ENCODE peak calls at places on chromosomes 6 and 20, in eight cellular contexts. H is neural crest cell, M is cardiac fibroblast, Z is Panc1, N is brain microvascular endothelial cell, E is progenitor cell of endocrine pancreas, V is AG09309, F is lower leg skin. Y is an unnamed sample.

GRCh38 chr20:57440678-57441509 is 49.7 kb downstream of the RBM38 start:
- DNase-seq in H (no peak), M (peak; percentile 28), Z (no peak), N (no peak), E (no peak), V (no peak), F (peak; percentile 35), Y (peak; percentile 96)

GRCh38 chr20:59911041-59911440 is 22.4 kb downstream of the SYCP2 start:
- DNase-seq in H (no peak), M (no peak), Z (no peak), N (no peak), E (no peak), V (no peak), F (no peak), Y (no peak)

GRCh38 chr6:143700684-143701342 is 23.0 kb downstream of the PHACTR2 start:
- DNase-seq in H (no peak), M (peak; percentile 75), Z (no peak), N (peak; percentile 74), E (no peak), V (peak; percentile 23), F (no peak), Y (peak; percentile 74)

GRCh38 chr20:54062812-54063280 is 7.5 kb downstream of the BCAS1 start:
- DNase-seq in H (no peak), M (peak; percentile 62), Z (peak; percentile 58), N (peak; percentile 8), E (no peak), V (peak; percentile 38), F (no peak), Y (peak; percentile 48)

GRCh38 chr6:50541941-50542340 is 171.4 kb upstream of the TFAP2D start:
- DNase-seq in H (no peak), M (no peak), Z (no peak), N (no peak), E (no peak), V (no peak), F (no peak), Y (no peak)

GRCh38 chr6:25833136-25833535 is 1.3 kb upstream of the SLC17A1 start:
- DNase-seq in H (no peak), M (no peak), Z (no peak), N (no peak), E (no peak), V (no peak), F (no peak), Y (no peak)

GRCh38 chr6:55818482-55818881 is 56.9 kb downstream of the BMP5 start:
- DNase-seq in H (no peak), M (peak; percentile 53), Z (no peak), N (no peak), E (no peak), V (no peak), F (no peak), Y (no peak)

GRCh38 chr6:3013901-3014674 is 14.4 kb downstream of the NQO2 start:
- DNase-seq in H (no peak), M (no peak), Z (no peak), N (no peak), E (no peak), V (no peak), F (no peak), Y (no peak)

GRCh38 chr6:142802124-142802523 is 142.9 kb downstream of the HIVEP2 start:
- DNase-seq in H (no peak), M (peak; percentile 99), Z (peak; percentile 90), N (peak; percentile 98), E (no peak), V (peak; percentile 94), F (no peak), Y (peak; percentile 26)

GRCh38 chr6:130778946-130779657 is 48.1 kb upstream of the SMLR1 start:
- DNase-seq in H (no peak), M (peak; percentile 80), Z (no peak), N (peak; percentile 62), E (no peak), V (peak; percentile 43), F (no peak), Y (no peak)

GRCh38 chr6:112946051-112946450 is 598.9 kb downstream of the RFPL4B start:
- DNase-seq in H (no peak), M (peak; percentile 50), Z (no peak), N (no peak), E (no peak), V (no peak), F (no peak), Y (no peak)

GRCh38 chr6:127026247-127026646 is 92.2 kb upstream of the RSPO3 start:
- DNase-seq in H (no peak), M (peak; percentile 7), Z (no peak), N (no peak), E (no peak), V (no peak), F (no peak), Y (no peak)

GRCh38 chr20:59810376-59811187 is 122.9 kb downstream of the SYCP2 start:
- DNase-seq in H (no peak), M (no peak), Z (no peak), N (no peak), E (no peak), V (no peak), F (peak; percentile 7), Y (no peak)

GRCh38 chr6:56649782-56650181 is 7.1 kb upstream of the DST start:
- DNase-seq in H (no peak), M (peak; percentile 77), Z (no peak), N (peak; percentile 32), E (no peak), V (no peak), F (no peak), Y (peak; percentile 16)

GRCh38 chr6:88982720-88983119 is 19.3 kb upstream of the RNGTT start:
- DNase-seq in H (no peak), M (peak; percentile 92), Z (peak; percentile 48), N (peak; percentile 48), E (no peak), V (peak; percentile 72), F (peak; percentile 73), Y (peak; percentile 86)

GRCh38 chr20:1150218-1150617 is 31.8 kb downstream of the PSMF1 start:
- DNase-seq in H (no peak), M (peak; percentile 57), Z (peak; percentile 30), N (no peak), E (no peak), V (no peak), F (no peak), Y (no peak)

GRCh38 chr6:14211596-14211961 is 94.0 kb downstream of the CD83 start:
- DNase-seq in H (no peak), M (peak; percentile 40), Z (no peak), N (peak; percentile 23), E (peak; percentile 27), V (no peak), F (peak; percentile 43), Y (peak; percentile 61)
- TF ChIP-seq CTCF in H (no peak), M (no peak), Z (no peak), N (no peak), E (no peak), V (no peak), F (no peak), Y (no peak)

GRCh38 chr6:110357696-110358535 is at the start of gene METTL24:
- DNase-seq in H (peak; percentile 40), M (no peak), Z (no peak), N (no peak), E (peak; percentile 64), V (no peak), F (no peak), Y (no peak)
- TF ChIP-seq CTCF in H (peak; percentile 29), M (no peak), Z (peak; percentile 17), N (no peak), E (peak; percentile 41), V (no peak), F (no peak), Y (no peak)

GRCh38 chr6:128519931-128520435 is 416 bp downstream of the PTPRK start:
- DNase-seq in H (no peak), M (peak; percentile 80), Z (no peak), N (no peak), E (peak; percentile 52), V (no peak), F (peak; percentile 39), Y (peak; percentile 77)

GRCh38 chr6:128520436-128521301 is at the start of gene PTPRK:
- DNase-seq in H (peak; percentile 89), M (peak; percentile 93), Z (no peak), N (peak; percentile 91), E (peak; percentile 92), V (no peak), F (peak; percentile 87), Y (peak; percentile 96)

GRCh38 chr6:128521302-128521632 is 868 bp upstream of the PTPRK start:
- DNase-seq in H (no peak), M (peak; percentile 76), Z (no peak), N (no peak), E (no peak), V (no peak), F (no peak), Y (peak; percentile 55)

GRCh38 chr6:128518531-128519131 is 1.8 kb downstream of the PTPRK start:
- DNase-seq in H (no peak), M (peak; percentile 25), Z (no peak), N (no peak), E (no peak), V (no peak), F (no peak), Y (no peak)

DNA sequence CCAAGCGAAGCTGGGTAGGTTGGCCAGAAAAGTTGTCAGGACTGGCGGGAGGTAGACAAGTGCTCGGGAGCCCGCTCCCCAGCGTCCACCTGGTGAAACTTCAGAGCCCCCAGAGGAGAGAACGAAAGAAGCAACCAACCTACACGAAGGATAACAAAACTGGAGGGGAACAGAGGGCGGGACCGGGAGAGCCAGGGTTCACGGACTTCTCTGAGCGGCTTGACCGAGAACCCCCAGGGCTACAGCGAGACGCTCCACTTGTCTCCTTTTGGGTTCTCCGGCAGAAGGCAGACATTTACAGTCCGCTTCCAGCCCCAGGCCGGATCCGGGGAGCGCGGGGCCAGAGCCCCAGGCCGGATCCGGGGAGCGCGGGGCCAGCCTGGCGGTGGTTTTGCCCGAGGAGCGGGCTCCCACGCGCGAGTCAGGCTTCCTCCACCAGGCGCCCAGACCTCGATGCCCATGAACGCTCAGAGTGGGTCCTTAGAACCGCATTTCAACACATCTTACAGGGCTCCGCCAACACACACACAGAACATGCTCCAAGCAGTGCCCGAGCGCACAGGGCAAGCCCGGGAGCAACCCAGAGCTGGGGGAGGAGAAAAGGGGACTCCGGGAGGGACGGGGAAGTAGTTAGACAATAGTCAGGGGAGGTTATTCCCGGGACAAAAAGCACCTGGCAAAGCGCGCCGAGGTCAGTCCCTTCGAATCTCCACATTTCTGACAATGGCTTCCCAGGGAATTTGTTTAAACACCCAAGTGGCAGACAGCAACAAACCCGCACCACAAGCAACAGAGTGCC is 1.1 kb downstream of the PTPRK start:
- DNase-seq in H (peak; percentile 30), M (peak; percentile 63), Z (no peak), N (no peak), E (peak; percentile 28), V (no peak), F (peak; percentile 34), Y (peak; percentile 52)
- TF ChIP-seq CTCF in H (peak; percentile 30), M (peak; percentile 14), Z (peak; percentile 52), N (peak; percentile 44), E (peak; percentile 35), V (peak; percentile 29), F (no peak), Y (peak; percentile 9)

DNA sequence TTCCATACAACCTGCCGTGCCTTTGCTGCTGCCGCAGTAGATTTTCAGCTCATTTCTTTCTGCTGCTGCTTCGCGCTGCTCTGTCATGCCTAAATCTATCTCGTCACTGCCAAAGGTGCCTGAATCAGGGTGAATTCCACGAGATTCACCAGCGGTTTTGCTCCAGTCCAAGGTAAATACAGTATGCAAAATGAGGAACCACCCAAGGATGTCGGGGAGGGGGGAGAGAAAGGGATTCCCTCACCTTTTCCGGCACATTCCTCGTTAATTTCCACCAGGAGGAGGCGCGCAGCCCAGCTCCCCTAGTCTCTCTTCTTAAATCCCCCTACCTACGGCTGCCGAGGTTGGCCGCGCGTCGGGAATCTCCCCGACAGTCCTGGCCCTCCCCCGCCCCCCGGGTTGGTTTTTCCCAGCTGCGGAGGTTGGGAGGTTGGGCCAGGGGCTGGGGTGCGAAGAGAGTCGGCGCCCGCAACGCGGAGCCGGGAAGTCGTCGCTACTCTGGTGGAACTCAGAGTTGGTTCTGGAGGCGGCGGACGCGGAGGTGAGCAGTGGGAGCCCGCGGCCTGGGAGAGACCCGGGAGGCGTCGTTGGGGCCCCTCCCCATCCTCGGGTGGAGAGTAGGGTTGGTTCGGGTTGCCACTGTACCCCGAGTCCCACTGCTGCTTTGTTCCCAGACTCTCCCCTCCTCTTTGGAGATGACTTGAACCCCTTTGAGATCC is at the start of gene TPBG:
- DNase-seq in H (peak; percentile 59), M (peak; percentile 92), Z (peak; percentile 62), N (peak; percentile 47), E (peak; percentile 69), V (peak; percentile 60), F (peak; percentile 28), Y (peak; percentile 69)
- TF ChIP-seq CTCF in H (peak; percentile 57), M (peak; percentile 29), Z (peak; percentile 20), N (peak; percentile 62), E (peak; percentile 60), V (peak; percentile 45), F (no peak), Y (peak; percentile 31)